ENCODE peak calls at places on chromosomes 2 and 18, in five cellular contexts. I is fibroblast of pulmonary artery, R is fibroblast of villous mesenchyme, T is upper lobe of right lung, O is GM13976. C is an unnamed sample.

GRCh38 chr2:204260162-204260877 is 285.0 kb upstream of the PARD3B start:
- DNase-seq in I (peak; percentile 84), R (peak; percentile 79), T (no peak), O (peak; percentile 33), C (peak; percentile 82)

GRCh38 chr2:96546797-96547196 is 10.2 kb downstream of the ARID5A start:
- DNase-seq in I (no peak), R (no peak), T (peak; percentile 10), O (no peak), C (no peak)

GRCh38 chr2:59025157-59025757 is 784.1 kb upstream of the FANCL start:
- DNase-seq in I (peak; percentile 56), R (peak; percentile 35), T (peak; percentile 72), O (peak; percentile 28), C (peak; percentile 72)

GRCh38 chr2:30686000-30686399 is 121.2 kb downstream of the CAPN13 start:
- DNase-seq in I (no peak), R (no peak), T (no peak), O (no peak), C (peak; percentile 30)

GRCh38 chr2:25467743-25468142 is 126.0 kb upstream of the DNMT3A start:
- DNase-seq in I (no peak), R (no peak), T (no peak), O (no peak), C (no peak)

GRCh38 chr2:231601356-231602229 is 8.9 kb downstream of the TEX44 start:
- DNase-seq in I (peak; percentile 85), R (peak; percentile 81), T (peak; percentile 93), O (peak; percentile 83), C (peak; percentile 86)

GRCh38 chr18:11488175-11488574 is 121.2 kb upstream of the SLC35G4 start:
- DNase-seq in I (peak; percentile 40), R (peak; percentile 3), T (no peak), O (no peak), C (no peak)

GRCh38 chr2:146523218-146523617 is 1321.6 kb upstream of the ACVR2A start:
- DNase-seq in I (peak; percentile 35), R (peak; percentile 13), T (no peak), O (peak; percentile 2), C (no peak)

GRCh38 chr18:48939368-48940097 is 11.2 kb downstream of the SMAD7 start:
- DNase-seq in I (peak; percentile 73), R (peak; percentile 51), T (peak; percentile 75), O (no peak), C (no peak)

GRCh38 chr18:24778810-24779418 is 318.5 kb downstream of the HRH4 start:
- DNase-seq in I (no peak), R (no peak), T (no peak), O (no peak), C (no peak)

GRCh38 chr2:237724811-237725478 is 73.6 kb upstream of the RBM44 start:
- DNase-seq in I (no peak), R (no peak), T (no peak), O (no peak), C (no peak)

GRCh38 chr18:28735731-28736130 is 558.8 kb upstream of the CDH2 start:
- DNase-seq in I (peak; percentile 96), R (peak; percentile 89), T (no peak), O (no peak), C (no peak)

GRCh38 chr18:57437782-57438668 is 2.9 kb downstream of the ONECUT2 start:
- DNase-seq in I (peak; percentile 70), R (no peak), T (no peak), O (peak; percentile 81), C (peak; percentile 81)

GRCh38 chr2:174985624-174986023 is 19.6 kb downstream of the CHN1 start:
- DNase-seq in I (peak; percentile 62), R (peak; percentile 57), T (no peak), O (no peak), C (no peak)
- TF ChIP-seq CTCF in I (peak; percentile 65), R (peak; percentile 66), T (peak; percentile 55), O (no peak), C (peak; percentile 40)

GRCh38 chr2:83191316-83191715 is 1267.8 kb downstream of the SUCLG1 start:
- DNase-seq in I (peak; percentile 17), R (no peak), T (no peak), O (no peak), C (no peak)

GRCh38 chr2:83196225-83196624 is 1262.9 kb downstream of the SUCLG1 start:
- DNase-seq in I (peak; percentile 72), R (peak; percentile 48), T (no peak), O (no peak), C (no peak)
- TF ChIP-seq CTCF in I (peak; percentile 74), R (peak; percentile 70), T (peak; percentile 56), O (no peak), C (peak; percentile 42)

DNA sequence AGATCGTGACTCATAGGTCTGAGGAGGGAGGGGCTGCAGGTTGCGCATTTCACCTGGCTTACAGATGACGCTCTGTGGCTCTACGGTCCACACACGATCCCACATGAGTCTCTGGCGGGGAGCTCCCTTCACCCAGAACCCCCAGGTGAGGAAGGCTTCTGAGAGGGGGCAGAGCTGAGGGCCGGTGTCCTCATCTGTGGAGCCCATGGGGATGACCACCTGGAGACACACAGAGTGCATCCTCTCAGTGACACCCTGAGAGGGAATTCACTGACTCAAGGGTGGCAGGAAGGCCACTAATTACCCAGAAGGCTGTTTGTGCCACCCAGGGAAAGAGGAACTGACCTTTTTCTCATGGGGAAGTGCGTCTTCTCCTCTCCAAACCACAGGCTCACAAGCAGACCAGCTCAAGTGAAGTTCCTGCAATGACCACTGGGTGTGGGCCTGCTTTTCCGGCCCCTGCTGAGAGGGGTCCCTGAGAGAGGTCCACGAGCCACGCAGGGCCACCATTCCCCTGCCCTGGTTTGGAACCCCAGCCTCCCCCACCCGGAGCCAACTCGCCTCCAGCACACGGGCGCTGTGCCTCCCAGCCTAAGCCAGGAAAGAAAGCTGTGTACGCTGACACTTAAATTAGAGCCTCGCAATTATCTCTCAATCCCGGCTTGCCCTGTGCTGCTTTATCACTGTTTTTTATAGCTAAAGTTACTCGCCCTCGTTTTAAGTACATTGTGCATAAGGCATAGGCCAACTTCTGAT is 114.1 kb downstream of the BCL11A start:
- DNase-seq in I (peak; percentile 10), R (no peak), T (peak; percentile 71), O (peak; percentile 87), C (peak; percentile 39)
- TF ChIP-seq CTCF in I (peak; percentile 47), R (peak; percentile 52), T (peak; percentile 47), O (peak; percentile 64), C (peak; percentile 55)

DNA sequence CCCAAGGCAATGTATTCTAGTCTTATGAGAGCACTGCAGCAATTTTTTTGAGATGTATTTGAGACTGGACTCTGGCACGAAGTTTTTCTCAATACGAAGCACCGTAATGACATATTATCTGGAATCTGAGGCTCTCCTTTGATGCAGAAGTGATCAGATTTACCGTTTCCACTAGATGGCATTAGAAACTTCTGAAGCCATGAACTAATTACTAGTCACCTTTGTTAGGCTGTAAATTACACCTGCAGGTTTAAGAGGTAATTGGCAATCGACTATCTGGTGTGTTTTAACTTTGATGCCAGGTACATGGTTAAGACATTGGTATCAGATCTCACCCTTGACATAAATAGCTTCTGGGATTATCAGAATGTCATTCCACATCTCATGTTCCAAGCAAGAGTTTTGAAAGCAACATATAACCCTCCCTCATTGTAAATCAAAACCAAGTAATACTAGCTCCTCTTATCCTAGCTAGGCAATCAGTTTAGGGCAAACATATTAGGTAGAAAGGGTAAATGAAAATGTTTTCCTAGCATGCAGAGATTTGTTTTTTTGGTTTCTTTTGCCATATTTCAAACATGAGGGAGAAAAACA is 254.6 kb upstream of the SPRED2 start:
- DNase-seq in I (no peak), R (no peak), T (no peak), O (no peak), C (no peak)
- TF ChIP-seq CTCF in I (no peak), R (no peak), T (no peak), O (no peak), C (no peak)

DNA sequence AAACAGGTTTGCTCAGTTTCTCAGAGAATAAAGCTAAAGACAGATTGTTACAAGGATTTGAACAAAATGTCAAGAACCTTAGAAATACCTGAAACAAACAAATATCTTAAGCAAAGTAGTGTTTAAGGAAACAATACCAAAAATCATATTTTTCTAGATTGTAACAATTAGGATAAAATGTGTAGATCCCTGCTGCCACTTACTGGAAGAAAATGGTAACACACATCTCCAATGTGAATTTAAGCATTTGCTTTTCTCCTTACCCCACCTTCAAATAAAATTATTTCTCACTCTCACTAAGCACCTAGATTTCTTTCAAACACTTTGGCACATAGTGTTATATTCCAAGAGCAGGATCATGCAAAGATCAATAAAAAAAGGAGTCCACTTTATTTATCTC is 34.9 kb downstream of the SUCLG1 start:
- DNase-seq in I (peak; percentile 34), R (peak; percentile 14), T (no peak), O (peak; percentile 26), C (no peak)
- TF ChIP-seq CTCF in I (peak; percentile 54), R (peak; percentile 56), T (peak; percentile 44), O (no peak), C (peak; percentile 46)

DNA sequence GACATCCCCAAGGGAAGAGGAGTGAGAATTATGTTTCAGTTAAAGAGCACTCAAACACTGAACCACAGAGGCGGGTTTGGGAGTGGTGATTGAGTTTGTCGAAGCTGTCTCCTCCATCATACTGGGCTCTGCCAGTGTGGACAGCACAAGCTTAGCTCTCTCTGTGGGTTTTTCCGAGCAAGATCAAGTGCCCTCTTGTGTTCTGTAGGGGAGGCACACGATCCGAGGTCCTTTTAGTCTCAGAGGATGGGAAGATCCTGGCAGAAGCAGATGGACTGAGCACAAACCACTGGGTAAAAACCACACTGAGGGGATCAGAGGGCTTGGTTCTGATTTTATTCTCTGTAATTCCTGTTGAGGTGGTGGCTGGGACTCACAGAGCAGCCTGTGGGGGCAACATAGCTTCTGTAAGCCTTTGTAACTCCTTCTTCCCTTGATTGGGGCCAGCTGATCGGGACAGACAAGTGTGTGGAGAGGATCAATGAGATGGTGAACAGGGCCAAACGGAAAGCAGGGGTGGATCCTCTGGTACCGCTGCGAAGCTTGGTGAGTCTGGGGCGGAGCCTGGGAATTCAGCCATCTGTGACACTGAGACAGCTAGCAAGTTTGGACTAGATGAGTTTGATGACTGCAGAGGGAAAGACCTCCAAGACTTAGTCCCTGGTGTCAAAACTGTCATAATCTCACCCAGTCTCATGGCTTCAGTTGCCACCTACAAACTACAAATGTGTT is 2.0 kb downstream of the NAGK start:
- DNase-seq in I (peak; percentile 55), R (peak; percentile 38), T (no peak), O (peak; percentile 50), C (no peak)
- TF ChIP-seq CTCF in I (peak; percentile 43), R (peak; percentile 46), T (peak; percentile 13), O (peak; percentile 39), C (peak; percentile 39)